ENCODE peak calls at places on chromosome 1, in five cellular contexts. H, S, O, Z and Y are unnamed samples.

GRCh38 chr1:33338495-33339211 is 17.8 kb upstream of the A3GALT2 start:
- DNase-seq in O (peak; percentile 93), S (no peak), Z (no peak), H (no peak), Y (no peak)

GRCh38 chr1:33502726-33503125 is 30.3 kb downstream of the ZSCAN20 start:
- DNase-seq in H (no peak), S (no peak), O (no peak), Z (no peak), Y (no peak)

GRCh38 chr1:56255516-56256181 is 323.7 kb downstream of the PLPP3 start:
- DNase-seq in H (peak; percentile 66), Z (peak; percentile 84), S (no peak), O (peak; percentile 95), Y (peak; percentile 6)

GRCh38 chr1:84254703-84255238 is 46.7 kb upstream of the SAMD13 start:
- DNase-seq in H (no peak), O (no peak), S (no peak), Z (no peak), Y (no peak)

GRCh38 chr1:222331340-222331739 is 216.6 kb downstream of the HHIPL2 start:
- DNase-seq in H (no peak), O (peak; percentile 78), Z (no peak), S (no peak), Y (no peak)

GRCh38 chr1:63698001-63698838 is 75.6 kb upstream of the ROR1 start:
- DNase-seq in H (peak; percentile 61), Z (no peak), O (no peak), S (no peak), Y (no peak)

GRCh38 chr1:110034451-110035235 is at the start of gene STRIP1:
- DNase-seq in Z (peak; percentile 95), S (peak; percentile 91), O (peak; percentile 98), H (peak; percentile 91), Y (peak; percentile 98)

GRCh38 chr1:21491483-21492170 is 17.6 kb upstream of the ALPL start:
- DNase-seq in O (peak; percentile 66), H (no peak), S (no peak), Z (no peak), Y (no peak)

GRCh38 chr1:168321945-168322344 is 41.3 kb downstream of the TBX19 start:
- DNase-seq in H (no peak), Z (no peak), O (peak; percentile 40), S (no peak), Y (no peak)

GRCh38 chr1:156417700-156418015 is 48.6 kb downstream of the RHBG start:
- DNase-seq in O (no peak), Z (no peak), S (no peak), H (no peak), Y (no peak)

GRCh38 chr1:208006258-208006920 is 95.5 kb upstream of the CD34 start:
- DNase-seq in O (no peak), Z (no peak), H (no peak), S (no peak), Y (no peak)

GRCh38 chr1:208008534-208008933 is 97.6 kb upstream of the CD34 start:
- DNase-seq in Z (no peak), O (no peak), S (no peak), H (no peak), Y (peak; percentile 19)

GRCh38 chr1:208007938-208008342 is 97.0 kb upstream of the CD34 start:
- DNase-seq in O (peak; percentile 73), S (no peak), H (no peak), Z (no peak), Y (no peak)

GRCh38 chr1:208009303-208009702 is 98.4 kb upstream of the CD34 start:
- DNase-seq in H (no peak), Z (no peak), O (no peak), S (no peak), Y (no peak)

DNA sequence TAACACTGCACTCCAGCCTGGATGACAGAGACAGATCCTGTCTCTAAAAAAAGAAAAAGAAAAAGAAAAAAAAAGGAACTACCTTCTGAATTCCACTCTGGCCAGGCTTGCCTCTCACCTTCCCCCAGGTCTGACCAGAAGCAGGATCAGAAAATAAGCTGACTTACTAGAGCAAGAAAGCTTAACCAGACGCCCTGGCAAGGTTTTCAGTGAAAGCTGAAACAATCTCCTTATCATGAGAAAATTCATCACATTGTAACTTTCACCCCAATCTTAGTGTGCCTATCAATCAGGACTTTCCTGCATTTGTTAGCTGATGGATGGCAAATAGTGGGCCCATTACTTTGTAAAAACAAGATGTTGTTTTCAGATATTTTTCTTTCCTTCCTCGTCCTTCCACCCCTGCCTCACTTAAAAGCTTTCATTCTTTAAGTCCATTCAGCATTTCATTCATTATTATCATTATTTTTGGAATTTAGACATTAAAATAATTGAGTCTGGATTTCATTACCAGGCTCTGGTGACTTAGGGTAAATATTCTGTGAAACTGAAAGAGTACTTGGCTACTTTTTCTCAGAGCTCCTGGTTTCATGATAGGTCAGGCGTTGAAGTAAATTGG is 96.5 kb upstream of the CD34 start:
- DNase-seq in Z (no peak), H (no peak), S (no peak), O (no peak), Y (no peak)
- H3K4me3 ChIP-seq in Z (no peak overlapping the region), H (no peak overlapping the region), S (no peak overlapping the region), O (no peak overlapping the region), Y (no peak overlapping the region)

GRCh38 chr1:239985044-239985443 is 106.6 kb upstream of the FMN2 start:
- DNase-seq in O (no peak), S (no peak), H (no peak), Z (no peak), Y (no peak)

GRCh38 chr1:239987103-239987745 is 104.5 kb upstream of the FMN2 start:
- DNase-seq in H (no peak), S (no peak), Z (no peak), O (peak; percentile 81), Y (peak; percentile 29)

GRCh38 chr1:239977414-239977813 is 114.3 kb upstream of the FMN2 start:
- DNase-seq in Z (no peak), O (no peak), S (no peak), H (no peak), Y (no peak)

GRCh38 chr1:239979469-239979868 is 112.2 kb upstream of the FMN2 start:
- DNase-seq in O (no peak), Z (no peak), H (no peak), S (no peak), Y (no peak)

GRCh38 chr1:239982762-239983161 is 108.9 kb upstream of the FMN2 start:
- DNase-seq in O (peak; percentile 7), S (no peak), H (no peak), Z (no peak), Y (no peak)
- H3K9me3 ChIP-seq in O (peaks cover 19% of the 10 kb centered on the region), S (peaks cover 38% of the 10 kb centered on the region), H (no peaks in the 10 kb centered on the region), Z (peaks cover 19% of the 10 kb centered on the region), Y (peaks cover 20% of the 10 kb centered on the region)

DNA sequence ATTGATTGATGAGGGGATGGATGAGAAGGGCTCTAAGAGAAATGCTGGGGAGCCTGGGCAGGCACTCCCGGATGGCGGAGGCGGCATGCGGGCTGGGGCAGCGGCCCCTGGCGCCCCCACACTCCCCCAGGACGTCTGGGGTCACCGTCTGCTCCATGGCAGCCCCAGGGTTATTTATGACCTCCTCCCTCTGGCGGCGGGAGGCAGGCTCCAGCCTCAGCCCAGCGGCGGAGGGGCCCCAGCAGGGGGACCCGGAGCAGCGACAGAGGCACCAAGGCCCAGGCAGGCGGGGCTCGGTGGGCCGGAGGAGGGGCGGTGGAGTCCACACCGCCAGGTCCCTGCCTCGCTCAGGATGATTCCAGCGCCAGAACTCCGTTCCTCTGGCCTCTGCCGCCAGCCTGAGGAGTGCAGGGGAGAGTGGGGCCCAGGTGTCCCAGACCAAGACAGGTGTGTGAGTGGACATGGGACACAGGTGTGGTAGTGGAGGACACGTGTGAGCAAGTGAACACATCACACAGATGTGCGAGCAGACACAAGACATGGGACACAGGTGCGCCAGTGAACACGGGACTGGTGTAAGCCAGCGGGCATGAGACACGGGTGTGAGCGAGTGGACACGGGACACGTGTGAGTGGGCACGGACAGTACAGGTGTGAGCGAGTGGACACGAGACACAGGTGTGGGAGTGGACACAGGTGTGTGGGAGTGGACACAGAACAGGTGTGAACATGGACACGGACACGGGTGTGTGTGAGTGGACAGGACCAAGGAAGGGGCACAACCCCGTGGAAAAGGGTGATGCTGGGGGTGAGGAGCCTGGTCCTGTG is 2.5 kb upstream of the SAMD11 start:
- DNase-seq in O (peak; percentile 94), Z (no peak), H (peak; percentile 69), S (no peak), Y (peak; percentile 78)
- H3K27me3 ChIP-seq in O (no peaks in the 10 kb centered on the region), Z (peaks cover 100% of the 10 kb centered on the region), H (peaks cover 81% of the 10 kb centered on the region), S (peaks cover 83% of the 10 kb centered on the region), Y (no peaks in the 10 kb centered on the region)

DNA sequence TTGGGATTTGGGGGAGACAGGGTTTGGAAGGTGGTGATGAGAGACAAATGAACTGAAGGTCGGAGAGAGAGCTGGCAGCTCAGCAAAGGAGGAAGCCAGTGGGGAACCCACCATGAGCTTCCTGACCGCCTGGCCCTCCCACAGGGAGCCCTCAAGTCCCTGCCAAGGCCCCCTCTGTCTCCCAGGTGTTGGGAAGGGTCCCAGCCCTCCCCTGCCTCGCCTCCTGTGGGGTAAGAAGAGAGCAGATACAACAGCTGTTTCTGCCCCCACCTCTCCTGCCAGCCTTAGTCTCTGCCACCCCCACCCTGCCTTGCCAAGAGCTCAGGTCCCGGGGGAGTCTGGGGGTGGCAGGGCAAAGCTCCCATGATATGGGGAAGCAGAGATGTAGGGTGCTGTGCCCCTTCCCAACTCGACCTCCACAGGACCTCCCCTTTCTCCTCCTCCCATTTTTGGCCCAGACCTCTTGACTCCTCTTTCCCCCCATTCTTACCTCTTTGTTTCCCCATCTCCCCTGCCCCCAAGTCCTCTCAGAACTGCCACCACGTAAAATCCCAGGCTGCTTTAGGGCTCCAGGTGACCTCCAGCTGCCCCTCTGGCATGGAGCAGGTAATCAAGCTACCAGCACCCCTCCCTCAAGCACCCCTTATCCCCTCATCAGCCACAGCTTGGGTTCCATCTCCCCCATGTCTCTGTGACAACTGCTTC is 556 bp downstream of the S100A1 start:
- DNase-seq in S (no peak), H (no peak), O (no peak), Z (peak; percentile 61), Y (no peak)
- H3K4me3 ChIP-seq in S (no peak overlapping the region), H (peak overlapping the region; percentile 61), O (no peak overlapping the region), Z (no peak overlapping the region), Y (no peak overlapping the region)

DNA sequence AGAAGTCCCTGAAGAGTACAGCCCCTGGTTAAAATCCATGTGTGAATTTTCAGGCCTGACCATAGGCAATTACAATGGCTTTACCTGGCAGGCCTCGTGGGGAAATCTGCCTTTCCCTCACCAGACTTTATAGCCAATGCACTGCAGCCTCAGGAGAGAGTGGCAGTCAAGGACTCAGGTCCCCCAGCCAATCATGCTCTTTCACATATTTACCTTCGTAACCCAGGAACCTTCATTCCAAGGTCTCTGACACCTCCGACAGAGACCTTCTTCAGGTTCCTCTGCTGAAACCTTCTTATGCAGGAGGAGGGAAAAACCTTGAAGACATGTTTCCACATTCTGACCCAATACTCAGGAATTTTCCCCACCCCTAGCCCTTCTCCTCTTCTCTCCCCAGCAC is 118.9 kb downstream of the FASLG start:
- DNase-seq in Z (no peak), O (no peak), S (no peak), H (no peak), Y (no peak)
- H3K9me3 ChIP-seq in Z (no peaks in the 10 kb centered on the region), O (peaks cover 4% of the 10 kb centered on the region), S (no peaks in the 10 kb centered on the region), H (no peaks in the 10 kb centered on the region), Y (no peaks in the 10 kb centered on the region)

DNA sequence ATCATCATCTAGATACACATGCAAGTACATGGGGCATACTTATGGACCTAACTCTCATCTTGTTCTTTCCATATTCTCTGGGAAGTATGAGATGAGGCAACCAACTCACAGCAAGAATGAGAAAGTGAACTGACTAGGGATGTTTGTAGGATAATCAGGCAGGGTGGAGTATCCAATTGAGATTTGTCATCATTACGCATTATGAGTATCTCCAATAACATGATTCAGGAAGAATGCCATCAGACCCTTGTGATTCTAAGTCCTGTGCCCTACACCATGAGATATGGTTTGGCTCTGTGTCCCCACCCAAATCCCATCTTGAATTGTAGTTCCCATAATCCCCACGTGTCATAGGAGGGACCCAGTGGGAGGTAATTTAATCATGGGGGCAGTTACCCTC is 154.0 kb downstream of the SLC30A10 start:
- DNase-seq in O (no peak), Z (no peak), H (no peak), S (no peak), Y (no peak)
- H3K27me3 ChIP-seq in O (no peaks in the 10 kb centered on the region), Z (no peaks in the 10 kb centered on the region), H (no peaks in the 10 kb centered on the region), S (no peaks in the 10 kb centered on the region), Y (no peaks in the 10 kb centered on the region)